ENCODE peak calls at places on chromosome 19, in four cellular contexts. One of them, this sample, is unnamed.
A peak's percentile ranks its signal among the peaks of the same experiment; 100 is the strongest.

GRCh38 chr19:4972509-4973230 is 3.8 kb downstream of the KDM4B start:
- DNase-seq in Caco-2: no peak
- DNase-seq in NCI-H510A: no peak
- DNase-seq in heart right ventricle: no peak
- DNase-seq in this sample: no peak

GRCh38 chr19:50983625-50984292 is at the start of gene KLK7:
- DNase-seq in Caco-2: no peak
- DNase-seq in NCI-H510A: no peak
- DNase-seq in heart right ventricle: no peak
- DNase-seq in this sample: no peak

GRCh38 chr19:47255947-47256687 is at the start of gene CCDC9:
- DNase-seq in Caco-2: peak; percentile 99
- DNase-seq in NCI-H510A: peak; percentile 95
- DNase-seq in heart right ventricle: peak; percentile 96
- DNase-seq in this sample: no peak

GRCh38 chr19:13208964-13209796 is 59.0 kb downstream of the IER2 start:
- DNase-seq in Caco-2: no peak
- DNase-seq in NCI-H510A: no peak
- DNase-seq in heart right ventricle: no peak
- DNase-seq in this sample: no peak

GRCh38 chr19:38024991-38025716 is 118.1 kb downstream of the SIPA1L3 start:
- DNase-seq in Caco-2: no peak
- DNase-seq in NCI-H510A: peak; percentile 78
- DNase-seq in heart right ventricle: no peak
- DNase-seq in this sample: no peak

GRCh38 chr19:15397782-15398181 is 18.2 kb upstream of the AKAP8 start:
- DNase-seq in Caco-2: no peak
- DNase-seq in NCI-H510A: no peak
- DNase-seq in heart right ventricle: no peak
- DNase-seq in this sample: no peak

GRCh38 chr19:47421844-47422395 is 2.6 kb upstream of the MEIS3 start:
- DNase-seq in Caco-2: no peak
- DNase-seq in NCI-H510A: no peak
- DNase-seq in heart right ventricle: no peak
- DNase-seq in this sample: no peak

GRCh38 chr19:21593934-21594844 is 88.8 kb downstream of the ZNF429 start:
- DNase-seq in Caco-2: no peak
- DNase-seq in NCI-H510A: no peak
- DNase-seq in heart right ventricle: no peak
- DNase-seq in this sample: no peak

GRCh38 chr19:30332445-30333234 is 39.5 kb upstream of the ZNF536 start:
- DNase-seq in Caco-2: no peak
- DNase-seq in NCI-H510A: no peak
- DNase-seq in heart right ventricle: no peak
- DNase-seq in this sample: no peak

GRCh38 chr19:45442927-45443461 is 19.3 kb upstream of the ERCC1 start:
- DNase-seq in Caco-2: peak; percentile 34
- DNase-seq in NCI-H510A: no peak
- DNase-seq in heart right ventricle: peak; percentile 50
- DNase-seq in this sample: no peak

GRCh38 chr19:3481241-3482090 is 1.1 kb upstream of the SMIM24 start:
- DNase-seq in Caco-2: peak; percentile 62
- DNase-seq in NCI-H510A: no peak
- DNase-seq in heart right ventricle: no peak
- DNase-seq in this sample: no peak